ENCODE peak calls at places on chromosomes 16 and 17, in five cellular contexts. One of them, this sample, is unnamed.

GRCh38 chr16:17277981-17278381 is 192.8 kb downstream of the XYLT1 start:
- DNase-seq in neural crest cell: peak; percentile 9
- DNase-seq in nucleus accumbens: no peak
- DNase-seq in heart right ventricle: peak; percentile 21
- DNase-seq in T-cell: no peak
- DNase-seq in this sample: peak; percentile 76

GRCh38 chr16:75494696-75495601 is at the start of gene CHST6:
- DNase-seq in neural crest cell: peak; percentile 59
- DNase-seq in heart right ventricle: peak; percentile 34
- DNase-seq in T-cell: no peak
- DNase-seq in nucleus accumbens: peak; percentile 76
- DNase-seq in this sample: no peak

GRCh38 chr16:69865701-69866100 is 85.4 kb upstream of the CLEC18A start:
- DNase-seq in heart right ventricle: peak; percentile 23
- DNase-seq in nucleus accumbens: no peak
- DNase-seq in neural crest cell: no peak
- DNase-seq in T-cell: no peak
- DNase-seq in this sample: no peak

GRCh38 chr16:24950275-24950674 is 64.9 kb downstream of the ARHGAP17 start:
- DNase-seq in heart right ventricle: no peak
- DNase-seq in T-cell: no peak
- DNase-seq in nucleus accumbens: no peak
- DNase-seq in neural crest cell: no peak
- DNase-seq in this sample: no peak

GRCh38 chr17:45997166-45997565 is 1.9 kb upstream of the STH start:
- DNase-seq in T-cell: no peak
- DNase-seq in nucleus accumbens: no peak
- DNase-seq in neural crest cell: no peak
- DNase-seq in heart right ventricle: no peak
- DNase-seq in this sample: no peak

GRCh38 chr16:85291302-85292148 is 179.3 kb upstream of the CIBAR2 start:
- DNase-seq in neural crest cell: peak; percentile 94
- DNase-seq in heart right ventricle: peak; percentile 38
- DNase-seq in T-cell: no peak
- DNase-seq in nucleus accumbens: peak; percentile 86
- DNase-seq in this sample: no peak

GRCh38 chr17:69716571-69716970 is 302.1 kb downstream of the MAP2K6 start:
- DNase-seq in neural crest cell: no peak
- DNase-seq in heart right ventricle: no peak
- DNase-seq in T-cell: no peak
- DNase-seq in nucleus accumbens: no peak
- DNase-seq in this sample: no peak

GRCh38 chr16:58211245-58211644 is 13.3 kb upstream of the CSNK2A2 start:
- DNase-seq in T-cell: no peak
- DNase-seq in nucleus accumbens: no peak
- DNase-seq in neural crest cell: no peak
- DNase-seq in heart right ventricle: no peak
- DNase-seq in this sample: no peak

GRCh38 chr16:1171001-1171400 is 18.1 kb downstream of the CACNA1H start:
- DNase-seq in heart right ventricle: no peak
- DNase-seq in nucleus accumbens: no peak
- DNase-seq in T-cell: no peak
- DNase-seq in neural crest cell: no peak
- DNase-seq in this sample: no peak

GRCh38 chr17:16107165-16107770 is 107.6 kb downstream of the TTC19 start:
- DNase-seq in T-cell: no peak
- DNase-seq in neural crest cell: no peak
- DNase-seq in nucleus accumbens: no peak
- DNase-seq in heart right ventricle: no peak
- DNase-seq in this sample: no peak

GRCh38 chr16:75376475-75376907 is 56.8 kb downstream of the CFDP1 start:
- DNase-seq in nucleus accumbens: no peak
- DNase-seq in heart right ventricle: no peak
- DNase-seq in T-cell: no peak
- DNase-seq in neural crest cell: no peak
- DNase-seq in this sample: no peak

GRCh38 chr16:25224731-25225319 is 8.1 kb downstream of the AQP8 start:
- DNase-seq in T-cell: no peak
- DNase-seq in heart right ventricle: no peak
- DNase-seq in nucleus accumbens: no peak
- DNase-seq in neural crest cell: no peak
- DNase-seq in this sample: no peak

GRCh38 chr17:31581022-31581483 is 189.6 kb downstream of the RAB11FIP4 start:
- DNase-seq in heart right ventricle: peak; percentile 79
- DNase-seq in neural crest cell: no peak
- DNase-seq in nucleus accumbens: peak; percentile 53
- DNase-seq in T-cell: no peak
- DNase-seq in this sample: peak; percentile 94

GRCh38 chr16:9091867-9092281 is 430 bp downstream of the HAPSTR1 start:
- DNase-seq in nucleus accumbens: peak; percentile 41
- DNase-seq in T-cell: peak; percentile 22
- DNase-seq in neural crest cell: peak; percentile 6
- DNase-seq in heart right ventricle: peak; percentile 41
- DNase-seq in this sample: peak; percentile 42

GRCh38 chr17:54527941-54528340 is 372.7 kb upstream of the TOM1L1 start:
- DNase-seq in T-cell: no peak
- DNase-seq in nucleus accumbens: no peak
- DNase-seq in heart right ventricle: no peak
- DNase-seq in neural crest cell: no peak
- DNase-seq in this sample: no peak

GRCh38 chr17:45408611-45409421 is 23.9 kb downstream of the ARHGAP27 start:
- DNase-seq in heart right ventricle: no peak
- DNase-seq in neural crest cell: no peak
- DNase-seq in T-cell: no peak
- DNase-seq in nucleus accumbens: no peak
- DNase-seq in this sample: peak; percentile 77